ENCODE peak calls at places on chromosome 7, in four cellular contexts. Y is T1000, Q is AG08395, W is iris pigment epithelial cell. E is an unnamed sample.
A peak's percentile ranks its signal among the peaks of the same experiment; 100 is the strongest.

GRCh38 chr7:17963281-17963680 is 23.0 kb upstream of the SNX13 start:
- DNase-seq in Q (peak; percentile 57), W (peak; percentile 40), Y (no peak), E (no peak)

GRCh38 chr7:2190531-2190930 is 42.2 kb downstream of the MAD1L1 start:
- DNase-seq in Q (no peak), Y (no peak), W (no peak), E (peak; percentile 78)

GRCh38 chr7:27600247-27600646 is 62.4 kb downstream of the HIBADH start:
- DNase-seq in Q (no peak), W (peak; percentile 32), Y (no peak), E (no peak)

GRCh38 chr7:19665399-19666008 is 43.3 kb downstream of the POLR1F start:
- DNase-seq in Y (no peak), W (peak; percentile 43), Q (peak; percentile 49), E (peak; percentile 48)

GRCh38 chr7:77454802-77455201 is 38.7 kb upstream of the GSAP start:
- DNase-seq in Q (no peak), W (peak; percentile 16), Y (no peak), E (no peak)

GRCh38 chr7:7226407-7226806 is 44.1 kb downstream of the C1GALT1 start:
- DNase-seq in Q (no peak), Y (no peak), W (peak; percentile 35), E (no peak)

GRCh38 chr7:126574838-126575250 is 677.9 kb downstream of the GRM8 start:
- DNase-seq in Q (no peak), Y (no peak), W (peak; percentile 50), E (peak; percentile 57)

GRCh38 chr7:85890244-85890811 is 703.5 kb upstream of the SEMA3D start:
- DNase-seq in Y (no peak), Q (peak; percentile 42), W (peak; percentile 31), E (peak; percentile 43)

GRCh38 chr7:50667338-50667737 is 102.1 kb upstream of the DDC start:
- DNase-seq in Y (no peak), W (no peak), Q (no peak), E (peak; percentile 75)

GRCh38 chr7:17058568-17058967 is 176.8 kb upstream of the AGR3 start:
- DNase-seq in Y (no peak), Q (peak; percentile 19), W (peak; percentile 63), E (peak; percentile 23)

GRCh38 chr7:158001621-158002320 is 585.9 kb downstream of the PTPRN2 start:
- DNase-seq in W (no peak), Y (no peak), Q (no peak), E (peak; percentile 9)

GRCh38 chr7:96199421-96199820 is 122.5 kb downstream of the SLC25A13 start:
- DNase-seq in Q (peak; percentile 42), W (peak; percentile 35), Y (no peak), E (peak; percentile 41)

GRCh38 chr7:92872701-92873100 is 36.3 kb upstream of the CDK6 start:
- DNase-seq in Q (peak; percentile 19), Y (no peak), W (no peak), E (peak; percentile 28)

GRCh38 chr7:8931906-8932646 is 498.7 kb downstream of the NXPH1 start:
- DNase-seq in Q (no peak), Y (no peak), W (no peak), E (peak; percentile 57)

GRCh38 chr7:136179829-136180721 is 202.9 kb upstream of the MTPN start:
- DNase-seq in W (no peak), Q (no peak), Y (no peak), E (no peak)

GRCh38 chr7:51366930-51367613 is 50.5 kb upstream of the COBL start:
- DNase-seq in Y (no peak), W (peak; percentile 49), Q (peak; percentile 22), E (peak; percentile 77)

GRCh38 chr7:141466151-141466904 is 84.9 kb upstream of the AGK start:
- DNase-seq in Y (no peak), Q (no peak), W (no peak), E (no peak)

GRCh38 chr7:148543302-148543701 is 47.3 kb upstream of the C7orf33 start:
- DNase-seq in Q (no peak), W (no peak), Y (no peak), E (no peak)

GRCh38 chr7:80950550-80950967 is 31.7 kb upstream of the SEMA3C start:
- DNase-seq in Q (no peak), W (peak; percentile 39), Y (no peak), E (no peak)

GRCh38 chr7:27966219-27966780 is 214.3 kb downstream of the JAZF1 start:
- DNase-seq in Q (no peak), W (no peak), Y (no peak), E (no peak)

GRCh38 chr7:39540320-39540719 is 25.9 kb upstream of the YAE1 start:
- DNase-seq in Q (no peak), W (no peak), Y (no peak), E (no peak)

GRCh38 chr7:81482600-81483186 is 287.2 kb downstream of the HGF start:
- DNase-seq in Y (no peak), W (peak; percentile 50), Q (peak; percentile 47), E (peak; percentile 31)